ENCODE peak calls at places on chromosomes 4 and X, in six cellular contexts. C is nephron progenitor cell, I is D721Med, K is GM13976, S is Calu3, Z is GM13977. W is an unnamed sample.

GRCh38 chr4:122065915-122066314 is 86.2 kb upstream of the BLTP1 start:
- DNase-seq in C (no peak), S (no peak), Z (no peak), K (no peak), I (no peak), W (no peak)

GRCh38 chr4:116401293-116401692 is 684.1 kb downstream of the TRAM1L1 start:
- DNase-seq in S (no peak), I (no peak), K (no peak), Z (no peak), C (no peak), W (no peak)

GRCh38 chrX:131987252-131987651 is 35.9 kb upstream of the STK26 start:
- DNase-seq in Z (peak), K (peak), C (no peak), S (no peak), I (no peak), W (no peak)

GRCh38 chrX:86047174-86047991 is at the start of gene CHM:
- DNase-seq in S (peak), I (peak), C (peak), K (peak), Z (peak), W (peak)

GRCh38 chr4:82519072-82519471 is 42.7 kb downstream of the TMEM150C start:
- DNase-seq in C (no peak), S (no peak), K (no peak), I (no peak), Z (no peak), W (no peak)

GRCh38 chr4:110751991-110752390 is 129.1 kb upstream of the PITX2 start:
- DNase-seq in I (no peak), K (no peak), S (no peak), C (no peak), Z (no peak), W (no peak)

GRCh38 chr4:87055340-87055739 is 120.5 kb downstream of the AFF1 start:
- DNase-seq in S (no peak), Z (no peak), K (no peak), I (no peak), C (no peak), W (no peak)

GRCh38 chr4:142211444-142211843 is 575.1 kb downstream of the IL15 start:
- DNase-seq in I (no peak), C (no peak), Z (no peak), S (no peak), K (no peak), W (no peak)

GRCh38 chrX:43456056-43456455 is 200.0 kb upstream of the MAOA start:
- DNase-seq in S (peak), Z (no peak), K (no peak), I (no peak), C (peak), W (no peak)

GRCh38 chr4:151408630-151409469 is at the start of gene FHIP1A:
- DNase-seq in I (peak), K (peak), Z (peak), S (peak), C (peak), W (peak)

GRCh38 chr4:26296021-26296420 is 24.8 kb upstream of the RBPJ start:
- DNase-seq in C (no peak), Z (no peak), S (no peak), I (no peak), K (no peak), W (no peak)

GRCh38 chr4:6751611-6752485 is 30.7 kb upstream of the KIAA0232 start:
- DNase-seq in Z (no peak), I (no peak), C (no peak), K (no peak), S (no peak), W (no peak)

GRCh38 chr4:114026447-114026846 is 47.0 kb upstream of the ARSJ start:
- DNase-seq in K (no peak), I (no peak), Z (no peak), C (no peak), S (no peak), W (no peak)

GRCh38 chr4:111209706-111210105 is 586.8 kb upstream of the PITX2 start:
- DNase-seq in Z (no peak), K (no peak), I (no peak), C (no peak), S (no peak), W (no peak)

GRCh38 chr4:47642985-47643745 is 158.1 kb downstream of the ATP10D start:
- DNase-seq in C (no peak), K (no peak), S (no peak), I (no peak), Z (no peak), W (no peak)

GRCh38 chr4:23384741-23385140 is 505.1 kb downstream of the PPARGC1A start:
- DNase-seq in K (no peak), C (no peak), I (no peak), S (no peak), Z (no peak), W (no peak)

GRCh38 chr4:138864961-138865720 is 150.4 kb upstream of the NOCT start:
- DNase-seq in C (no peak), Z (no peak), S (no peak), I (no peak), K (no peak), W (no peak)

GRCh38 chr4:1459664-1460511 is 53.6 kb upstream of the NKX1-1 start:
- DNase-seq in C (no peak), I (no peak), K (no peak), S (no peak), Z (no peak), W (peak)

GRCh38 chrX:72296991-72297390 is 8.7 kb downstream of the CITED1 start:
- DNase-seq in I (no peak), K (no peak), C (no peak), Z (no peak), S (no peak), W (no peak)

GRCh38 chrX:72301781-72302180 is 3.9 kb downstream of the CITED1 start:
- DNase-seq in Z (no peak), C (no peak), S (no peak), I (no peak), K (no peak), W (peak)

GRCh38 chrX:72295745-72296144 is 10.0 kb downstream of the CITED1 start:
- DNase-seq in S (no peak), K (no peak), I (no peak), C (no peak), Z (no peak), W (peak)

GRCh38 chrX:72299891-72300630 is 5.7 kb downstream of the CITED1 start:
- DNase-seq in S (no peak), C (no peak), K (no peak), Z (no peak), I (no peak), W (no peak)

DNA sequence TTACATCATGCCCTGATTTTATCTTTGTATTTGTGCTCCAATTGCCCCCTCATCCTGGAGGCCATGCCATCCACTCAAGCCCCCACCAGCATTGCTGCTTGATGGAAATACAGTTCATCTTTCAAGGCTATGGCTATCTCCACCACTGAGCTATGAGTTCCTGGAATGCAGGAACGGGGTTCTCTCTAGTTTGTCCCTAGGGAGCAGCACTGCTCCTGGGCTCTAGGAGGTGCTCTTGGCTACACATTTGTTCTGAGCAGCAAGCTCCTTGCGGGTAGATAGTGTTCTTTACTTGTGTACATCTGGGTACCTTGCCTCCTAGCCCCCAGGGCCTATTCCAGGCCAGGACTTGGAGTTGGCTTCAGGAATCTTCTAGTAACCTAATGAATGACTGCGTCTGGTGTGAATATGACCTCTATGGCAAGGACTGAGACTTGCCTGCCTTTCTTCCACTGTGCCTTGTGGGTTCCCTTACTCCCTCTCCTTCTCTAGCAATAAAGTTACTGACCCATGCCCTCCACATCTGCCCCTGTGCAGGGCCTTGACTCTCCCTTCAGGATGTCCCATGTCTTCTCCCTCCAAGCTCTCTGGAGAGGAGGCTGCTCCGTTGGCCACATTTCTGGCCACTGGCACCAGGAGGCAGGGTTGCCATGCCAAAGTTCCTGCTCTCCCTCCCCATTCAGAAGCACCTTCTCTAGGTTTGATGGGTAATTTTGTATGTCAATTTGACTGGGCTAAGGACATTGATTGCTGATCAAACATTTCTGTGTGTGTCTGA is 7.6 kb downstream of the CITED1 start:
- DNase-seq in K (peak), C (no peak), Z (no peak), S (no peak), I (no peak), W (peak)
- TF ChIP-seq CTCF in K (no peak), C (no peak), Z (peak), S (no peak), I (peak), W (no peak)

DNA sequence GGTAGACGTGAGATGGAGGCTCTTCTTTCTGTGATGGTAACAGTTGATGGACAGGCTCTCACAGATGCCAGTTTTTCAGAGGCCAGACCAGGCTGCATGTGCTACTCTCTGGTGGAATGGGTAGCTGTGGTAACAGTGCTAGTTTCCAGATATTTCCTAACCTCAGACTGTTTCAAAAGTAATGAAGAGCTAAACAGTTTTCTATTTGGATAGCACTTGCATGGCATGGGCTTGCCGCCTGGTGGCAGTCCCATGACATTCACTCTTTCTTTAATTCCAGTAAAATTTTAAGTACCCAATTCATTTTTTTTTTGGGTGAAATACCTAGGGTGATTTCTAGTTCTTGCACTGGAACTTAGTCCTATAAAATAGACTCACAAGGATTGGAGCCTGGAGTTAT is 220.2 kb upstream of the MAD2L1 start:
- DNase-seq in Z (no peak), S (no peak), I (no peak), K (no peak), C (no peak), W (no peak)
- TF ChIP-seq CTCF in Z (no peak), S (no peak), I (no peak), K (no peak), C (no peak), W (peak)

DNA sequence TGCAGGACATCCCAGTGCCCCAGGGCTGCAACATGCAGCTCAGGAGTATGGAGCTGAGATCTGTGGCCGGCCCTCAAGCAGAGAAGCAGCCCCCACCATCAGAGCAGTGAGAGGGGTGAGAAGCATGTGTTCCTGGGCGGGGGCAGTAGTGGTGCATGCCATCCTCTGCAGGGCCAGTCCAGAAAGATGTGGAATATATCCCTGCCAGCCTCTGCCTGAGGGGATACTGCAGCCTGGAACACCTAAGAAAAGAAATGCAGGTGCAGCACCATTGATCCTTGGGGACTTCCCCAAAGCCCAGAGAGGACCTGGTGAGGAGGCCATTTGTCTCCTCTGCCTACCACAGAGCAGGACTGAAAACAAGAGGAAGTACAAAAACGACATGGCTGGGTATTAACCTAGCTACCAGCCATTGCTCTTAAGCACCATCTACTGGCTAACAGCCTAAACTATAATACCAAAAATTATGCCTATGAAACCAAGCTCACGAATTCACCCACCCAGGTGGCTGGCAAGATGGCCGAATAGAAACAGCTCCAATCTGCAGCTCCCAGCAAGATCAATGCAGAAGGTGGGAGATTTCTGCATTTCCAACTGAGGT is 158.8 kb downstream of the ADGRA3 start:
- DNase-seq in S (no peak), C (no peak), Z (peak), I (peak), K (peak), W (no peak)
- TF ChIP-seq CTCF in S (no peak), C (peak), Z (peak), I (peak), K (no peak), W (peak)

GRCh38 chrX:74788545-74789086 is 136.6 kb downstream of the NEXMIF start:
- DNase-seq in C (no peak), S (no peak), K (no peak), I (no peak), Z (no peak), W (no peak)
- TF ChIP-seq CTCF in C (no peak), S (no peak), K (no peak), I (no peak), Z (no peak), W (no peak)

W was measured in osteocyte.